ENCODE peak calls at places on chromosomes 11 and 22, in five cellular contexts. R, K, C, B and O are unnamed samples. For H4K20me1, the result is how much of the 10 kb centered on the place peaks cover.

GRCh38 chr22:41347066-41347859 is 34.5 kb upstream of the TEF start:
- DNase-seq in C (no peak), B (no peak), R (no peak), K (no peak), O (peak)

GRCh38 chr11:71504526-71504925 is 22.5 kb upstream of the KRTAP5-7 start:
- DNase-seq in K (no peak), R (no peak), C (peak), B (no peak), O (no peak)

GRCh38 chr11:44424841-44425240 is 114.9 kb upstream of the ALX4 start:
- DNase-seq in C (no peak), R (no peak), K (no peak), B (no peak), O (no peak)

GRCh38 chr11:12214751-12215150 is 104.4 kb downstream of the MICAL2 start:
- DNase-seq in K (no peak), B (no peak), R (no peak), C (no peak), O (no peak)

GRCh38 chr11:46898396-46899095 is 19.8 kb downstream of the LRP4 start:
- DNase-seq in R (no peak), K (no peak), C (peak), B (no peak), O (peak)

GRCh38 chr11:7196396-7197146 is 55.1 kb upstream of the SYT9 start:
- DNase-seq in C (no peak), B (no peak), R (no peak), K (peak), O (no peak)

GRCh38 chr11:101034076-101034475 is 95.5 kb downstream of the PGR start:
- DNase-seq in B (no peak), K (no peak), C (no peak), R (peak), O (no peak)

GRCh38 chr22:25622011-25622410 is 57.5 kb downstream of the GRK3 start:
- DNase-seq in K (no peak), B (no peak), C (no peak), R (no peak), O (no peak)

GRCh38 chr11:2732261-2732939 is 32.6 kb upstream of the KCNQ1OT1 start:
- DNase-seq in K (no peak), C (no peak), R (no peak), B (no peak), O (peak)

GRCh38 chr11:23127706-23128105 is 267.4 kb upstream of the CCDC179 start:
- DNase-seq in K (no peak), R (no peak), C (no peak), B (no peak), O (no peak)

GRCh38 chr22:42473484-42474193 is 41.4 kb upstream of the NFAM1 start:
- DNase-seq in R (no peak), B (peak), C (peak), K (peak), O (no peak)

GRCh38 chr11:134033696-134034491 is 35.0 kb upstream of the JAM3 start:
- DNase-seq in B (peak), K (peak), R (peak), C (no peak), O (peak)
- H2AFZ ChIP-seq in B (peak), K (peak), R (no peak), C (no peak), O (peak)

GRCh38 chr22:37274380-37274862 is 7.9 kb upstream of the CYTH4 start:
- DNase-seq in B (no peak), C (no peak), K (no peak), R (no peak), O (no peak)
- H3K4me2 ChIP-seq in B (no peak), C (no peak), K (no peak), R (no peak), O (no peak)

DNA sequence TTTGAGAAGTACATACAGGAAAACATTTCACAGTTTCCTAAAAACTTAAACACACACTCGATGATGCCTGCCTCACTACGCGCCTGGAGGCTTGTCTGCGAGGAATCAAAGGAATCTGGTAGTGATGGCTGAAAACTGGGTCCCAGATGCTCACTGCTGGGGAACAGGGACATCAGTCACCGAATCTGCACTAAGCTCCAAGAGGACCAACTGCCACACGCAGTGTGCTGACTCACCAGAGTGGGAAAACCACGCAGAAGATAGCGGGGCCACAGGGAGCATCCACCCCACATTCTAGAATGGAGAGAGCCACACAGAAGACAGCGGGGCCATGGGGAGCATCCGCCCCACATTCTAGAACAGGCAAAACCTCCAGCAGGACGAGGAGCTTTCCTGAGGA is 24.3 kb upstream of the MOB2 start:
- DNase-seq in B (no peak), C (no peak), K (no peak), R (no peak), O (no peak)
- H4K20me1 ChIP-seq in B (under half), C (half or more), K (half or more), R (under half), O (half or more)

GRCh38 chr11:69051381-69052342 is 2.9 kb downstream of the TPCN2 start:
- DNase-seq in B (no peak), R (no peak), K (no peak), C (no peak), O (peak)

GRCh38 chr11:69050592-69051380 is 2.1 kb downstream of the TPCN2 start:
- DNase-seq in B (no peak), K (no peak), C (no peak), R (no peak), O (peak)

GRCh38 chr11:69049490-69049867 is 747 bp downstream of the TPCN2 start:
- DNase-seq in R (no peak), C (no peak), B (no peak), K (peak), O (peak)

GRCh38 chr11:69048056-69048717 is 545 bp upstream of the TPCN2 start:
- DNase-seq in R (no peak), K (no peak), B (peak), C (no peak), O (peak)

GRCh38 chr11:69048718-69049489 is at the start of gene TPCN2:
- DNase-seq in K (peak), R (peak), B (peak), C (peak), O (peak)
- H2AFZ ChIP-seq in K (peak), R (no peak), B (no peak), C (peak), O (peak)

GRCh38 chr22:22930222-22930497 is 42.5 kb downstream of the IGLL5 start:
- DNase-seq in R (no peak), K (no peak), B (no peak), C (no peak), O (no peak)
- H3K4me2 ChIP-seq in R (no peak), K (no peak), B (no peak), C (no peak), O (no peak)

DNA sequence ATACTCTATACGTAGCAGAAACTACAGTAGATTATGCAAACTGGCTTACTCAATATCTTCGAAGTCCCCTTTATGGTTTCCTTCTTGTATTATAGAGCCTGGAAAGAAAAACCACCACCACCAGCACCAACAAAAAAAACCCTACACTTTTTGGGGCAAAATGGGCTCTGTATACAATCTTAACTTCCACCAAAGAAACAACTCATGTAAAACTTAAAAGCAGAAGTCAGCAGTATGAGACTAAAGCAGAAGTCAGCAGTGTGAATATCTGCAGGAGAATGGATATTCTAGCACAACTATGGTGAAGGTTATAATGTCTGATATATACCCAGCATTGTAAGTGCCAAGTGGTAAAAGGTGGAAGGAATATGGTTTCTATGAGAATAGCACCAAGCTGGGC is 252.2 kb downstream of the SBF2 start:
- DNase-seq in K (no peak), C (no peak), B (no peak), R (no peak), O (no peak)
- H4K20me1 ChIP-seq in K (under half), C (under half), B (under half), R (under half), O (under half)